ENCODE peak calls at places on chromosomes 4 and X, in four cellular contexts. U, P, N and Y are unnamed samples.

GRCh38 chr4:79281577-79282359 is 44.1 kb downstream of the NAA11 start:
- DNase-seq in N (no peak), P (no peak), U (no peak), Y (no peak)

GRCh38 chr4:129218355-129218754 is 122.4 kb downstream of the C4orf33 start:
- DNase-seq in N (no peak), U (no peak), P (no peak), Y (peak; percentile 8)

GRCh38 chr4:44578954-44579353 is 72.5 kb downstream of the YIPF7 start:
- DNase-seq in N (no peak), P (no peak), U (no peak), Y (no peak)

GRCh38 chrX:100874240-100874798 is at the start of gene NOX1:
- DNase-seq in P (no peak), N (no peak), U (no peak), Y (peak; percentile 36)

GRCh38 chr4:54281060-54281781 is 52.1 kb downstream of the PDGFRA start:
- DNase-seq in P (peak; percentile 52), N (peak; percentile 87), U (peak; percentile 82), Y (peak; percentile 29)

GRCh38 chrX:65195621-65196020 is 219.4 kb upstream of the ZC4H2 start:
- DNase-seq in N (no peak), P (no peak), U (no peak), Y (peak; percentile 20)

GRCh38 chrX:16662402-16662801 is 12.4 kb downstream of the S100G start:
- DNase-seq in P (no peak), U (no peak), N (no peak), Y (no peak)

GRCh38 chrX:100995469-100995868 is 26.0 kb downstream of the ARL13A start:
- DNase-seq in U (peak; percentile 64), N (no peak), P (no peak), Y (no peak)

GRCh38 chrX:133983974-133984578 is 1.3 kb downstream of the GPC3 start:
- DNase-seq in N (no peak), U (no peak), P (no peak), Y (no peak)

GRCh38 chr4:173490817-173491518 is 39.1 kb downstream of the HAND2 start:
- DNase-seq in U (peak; percentile 26), P (no peak), N (no peak), Y (no peak)

GRCh38 chr4:8182858-8183725 is 16.0 kb upstream of the SH3TC1 start:
- DNase-seq in U (no peak), P (peak; percentile 87), N (no peak), Y (peak; percentile 93)

GRCh38 chr4:150167054-150167453 is 88.8 kb downstream of the DCLK2 start:
- DNase-seq in U (no peak), P (no peak), N (no peak), Y (no peak)

GRCh38 chr4:114598191-114599121 is at the start of gene UGT8:
- DNase-seq in U (no peak), P (no peak), N (peak; percentile 83), Y (peak; percentile 90)

GRCh38 chrX:69746051-69746450 is 130.1 kb downstream of the EDA start:
- DNase-seq in N (no peak), U (no peak), P (no peak), Y (no peak)
- H3K9me3 ChIP-seq in N (no peaks in the 10 kb centered on the region), U (no peaks in the 10 kb centered on the region), P (no peaks in the 10 kb centered on the region), Y (no peaks in the 10 kb centered on the region)

DNA sequence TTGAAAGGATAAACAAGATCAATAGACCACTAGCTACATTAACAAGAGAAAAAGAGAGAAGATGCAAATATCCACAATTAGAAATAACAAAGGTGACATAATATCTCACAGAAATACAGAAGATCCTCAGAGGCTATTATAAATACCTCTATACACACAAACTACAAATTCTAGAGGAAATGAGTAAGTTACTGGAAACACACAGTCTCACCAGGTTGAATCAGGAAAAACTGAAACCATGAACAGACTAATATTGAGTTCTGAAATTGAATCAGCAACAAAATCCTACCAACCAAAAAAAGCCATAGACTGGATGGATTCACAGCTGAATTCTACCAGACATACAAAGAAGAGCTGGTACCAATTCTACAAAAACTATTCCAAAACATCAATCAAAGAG is 211.8 kb upstream of the CPEB2 start:
- DNase-seq in U (no peak), N (no peak), P (no peak), Y (no peak)
- H3K9me3 ChIP-seq in U (peaks cover 10% of the 10 kb centered on the region), N (no peaks in the 10 kb centered on the region), P (peaks cover 46% of the 10 kb centered on the region), Y (peaks cover 4% of the 10 kb centered on the region)

DNA sequence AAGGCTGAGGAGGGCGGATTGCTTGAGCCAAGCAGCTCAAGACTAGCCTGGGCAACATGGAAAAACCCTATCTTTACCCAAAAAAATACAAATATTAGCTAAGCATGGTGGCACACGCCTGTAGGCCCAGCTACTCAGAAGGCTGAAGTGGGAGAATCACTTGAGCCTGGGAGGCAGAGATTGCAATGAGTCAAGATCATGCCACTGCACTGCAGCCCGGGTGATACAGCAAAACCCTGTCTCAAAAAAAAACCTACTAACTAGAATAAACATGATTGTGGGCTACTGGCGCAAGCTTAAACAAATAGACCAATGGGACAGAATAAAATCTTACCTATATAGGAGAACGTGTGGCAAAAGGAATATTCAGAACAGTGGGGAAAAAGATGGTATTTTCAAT is 7.3 kb downstream of the CDKL2 start:
- DNase-seq in U (no peak), N (no peak), P (no peak), Y (no peak)
- H3K9me3 ChIP-seq in U (no peaks in the 10 kb centered on the region), N (no peaks in the 10 kb centered on the region), P (no peaks in the 10 kb centered on the region), Y (no peaks in the 10 kb centered on the region)

GRCh38 chr4:223913-224497 is 81.3 kb downstream of the ZNF732 start:
- DNase-seq in P (no peak), U (no peak), N (no peak), Y (no peak)
- H3K9me3 ChIP-seq in P (peaks cover 64% of the 10 kb centered on the region), U (peaks cover 16% of the 10 kb centered on the region), N (no peaks in the 10 kb centered on the region), Y (peaks cover 4% of the 10 kb centered on the region)

DNA sequence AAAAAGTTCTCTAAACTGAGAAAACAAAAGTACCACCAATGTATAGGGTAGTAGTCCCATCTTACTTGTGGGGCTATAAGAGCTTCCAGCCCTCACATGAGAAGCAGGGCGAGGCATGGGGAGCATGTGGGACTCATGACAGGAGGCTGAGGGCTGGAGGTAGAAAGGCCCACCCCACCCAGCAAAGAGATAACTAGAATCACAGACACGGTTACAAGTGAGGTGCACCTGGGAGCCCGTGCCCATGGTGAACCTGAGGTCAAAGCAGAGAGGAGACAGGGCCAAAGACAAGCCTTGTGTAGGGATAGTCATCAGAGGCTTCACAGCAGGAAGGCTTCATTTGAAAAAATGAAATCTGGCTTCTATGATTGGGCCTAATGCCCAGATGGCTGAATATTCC is 55.4 kb downstream of the TTC29 start:
- DNase-seq in N (no peak), U (no peak), P (no peak), Y (no peak)
- H3K9me3 ChIP-seq in N (no peaks in the 10 kb centered on the region), U (no peaks in the 10 kb centered on the region), P (no peaks in the 10 kb centered on the region), Y (no peaks in the 10 kb centered on the region)